ENCODE peak calls at places on chromosomes 11 and 22, in four cellular contexts. One of them, this sample, is unnamed.
A peak's percentile ranks its signal among the peaks of the same experiment; 100 is the strongest.

GRCh38 chr22:21937821-21938070 is 14.9 kb downstream of the PPM1F start:
- DNase-seq in GM12878: no peak
- DNase-seq in HepG2: no peak
- DNase-seq in K562: no peak
- DNase-seq in this sample: no peak

GRCh38 chr11:12989428-12990242 is 19.5 kb upstream of the RASSF10 start:
- DNase-seq in GM12878: no peak
- DNase-seq in HepG2: no peak
- DNase-seq in K562: peak; percentile 75
- DNase-seq in this sample: no peak

GRCh38 chr11:86896486-86896885 is 58.7 kb downstream of the FZD4 start:
- DNase-seq in GM12878: no peak
- DNase-seq in HepG2: no peak
- DNase-seq in K562: no peak
- DNase-seq in this sample: no peak

GRCh38 chr11:121420398-121420797 is 31.7 kb upstream of the SORL1 start:
- DNase-seq in GM12878: no peak
- DNase-seq in HepG2: no peak
- DNase-seq in K562: no peak
- DNase-seq in this sample: no peak

GRCh38 chr11:78564037-78564888 is 10.4 kb downstream of the NARS2 start:
- DNase-seq in GM12878: peak; percentile 40
- DNase-seq in HepG2: peak; percentile 60
- DNase-seq in K562: peak; percentile 34
- DNase-seq in this sample: peak; percentile 36

GRCh38 chr11:6650980-6651379 is 4.6 kb downstream of the DCHS1 start:
- DNase-seq in GM12878: no peak
- DNase-seq in HepG2: no peak
- DNase-seq in K562: peak; percentile 56
- DNase-seq in this sample: no peak

GRCh38 chr22:29517215-29517908 is 36.2 kb downstream of the THOC5 start:
- DNase-seq in GM12878: no peak
- DNase-seq in HepG2: no peak
- DNase-seq in K562: no peak
- DNase-seq in this sample: peak; percentile 35

GRCh38 chr22:29108137-29108536 is 35.3 kb downstream of the KREMEN1 start:
- DNase-seq in GM12878: no peak
- DNase-seq in HepG2: no peak
- DNase-seq in K562: no peak
- DNase-seq in this sample: no peak

GRCh38 chr22:45208993-45209838 is 31.5 kb downstream of the KIAA0930 start:
- DNase-seq in GM12878: no peak
- DNase-seq in HepG2: no peak
- DNase-seq in K562: peak; percentile 78
- DNase-seq in this sample: peak; percentile 93

GRCh38 chr11:12185914-12186313 is 75.5 kb downstream of the MICAL2 start:
- DNase-seq in GM12878: no peak
- DNase-seq in HepG2: no peak
- DNase-seq in K562: no peak
- DNase-seq in this sample: peak; percentile 31

GRCh38 chr11:86559311-86559945 is 113.0 kb downstream of the ME3 start:
- DNase-seq in GM12878: no peak
- DNase-seq in HepG2: no peak
- DNase-seq in K562: no peak
- DNase-seq in this sample: no peak

GRCh38 chr22:45885941-45886395 is 91.0 kb downstream of the WNT7B start:
- DNase-seq in GM12878: no peak
- DNase-seq in HepG2: peak; percentile 25
- DNase-seq in K562: no peak
- DNase-seq in this sample: peak; percentile 73

GRCh38 chr22:33918676-33919590 is 1.3 kb downstream of the LARGE1 start:
- DNase-seq in GM12878: no peak
- DNase-seq in HepG2: peak; percentile 26
- DNase-seq in K562: no peak
- DNase-seq in this sample: no peak

GRCh38 chr11:133530501-133530835 is 1.8 kb downstream of the OPCML start:
- DNase-seq in GM12878: no peak
- DNase-seq in HepG2: no peak
- DNase-seq in K562: no peak
- DNase-seq in this sample: no peak

GRCh38 chr11:117997436-117998200 is 11.4 kb downstream of the IL10RA start:
- DNase-seq in GM12878: no peak
- DNase-seq in HepG2: no peak
- DNase-seq in K562: no peak
- DNase-seq in this sample: no peak
- H3K4me1 ChIP-seq in GM12878: peaks cover 53% of the 10 kb centered on the region
- H3K4me1 ChIP-seq in HepG2: no peaks in the 10 kb centered on the region
- H3K4me1 ChIP-seq in K562: peaks cover 29% of the 10 kb centered on the region
- H3K4me1 ChIP-seq in this sample: no peaks in the 10 kb centered on the region

DNA sequence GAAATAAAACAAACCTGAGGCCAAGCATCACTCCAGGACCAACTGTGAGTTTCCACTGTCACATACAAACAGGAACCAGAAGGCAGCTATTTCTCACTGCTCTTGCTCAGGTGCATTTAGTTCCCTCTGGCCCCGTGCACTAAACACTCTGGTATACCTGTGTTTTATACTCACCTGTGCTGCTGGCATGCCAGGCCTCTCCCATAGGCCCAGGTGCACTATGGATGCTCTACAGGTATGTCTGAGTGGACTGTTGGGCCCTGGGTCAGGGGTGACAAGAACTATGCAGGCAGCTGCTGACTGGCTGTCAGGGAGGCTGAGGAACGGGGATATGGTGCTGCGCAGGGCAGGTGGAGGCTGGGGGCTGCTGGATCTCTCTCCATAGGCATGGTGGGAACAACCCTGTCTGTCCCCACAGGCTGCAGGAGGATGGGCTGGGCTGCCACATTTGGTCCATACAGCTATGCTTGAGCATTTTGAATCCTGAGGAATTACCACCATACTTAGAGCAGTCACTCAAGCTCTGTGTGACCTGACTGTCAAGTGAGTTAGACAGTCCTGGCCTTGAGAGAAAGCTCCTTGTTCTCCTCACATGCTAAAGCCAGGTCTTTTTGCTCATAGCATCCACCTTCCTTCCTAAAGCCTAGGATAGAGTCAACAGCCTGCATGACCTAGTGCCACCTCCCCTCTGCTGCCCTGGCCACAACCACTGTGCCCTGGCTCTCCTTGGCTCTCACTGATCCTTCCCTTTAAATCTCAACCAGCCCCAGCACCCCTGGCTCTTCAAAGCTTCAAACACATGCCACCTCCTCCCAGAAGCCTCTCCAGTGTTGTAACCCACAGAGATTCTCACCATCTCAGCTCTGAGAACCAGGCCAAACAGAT is 72.9 kb downstream of the C11orf58 start:
- DNase-seq in GM12878: no peak
- DNase-seq in HepG2: no peak
- DNase-seq in K562: no peak
- DNase-seq in this sample: no peak
- TF ChIP-seq REST in GM12878: no peak
- TF ChIP-seq REST in HepG2: no peak
- TF ChIP-seq REST in K562: no peak
- TF ChIP-seq REST in this sample: no peak

GRCh38 chr11:72373163-72373562 is 61.2 kb downstream of the CLPB start:
- DNase-seq in GM12878: no peak
- DNase-seq in HepG2: no peak
- DNase-seq in K562: no peak
- DNase-seq in this sample: no peak
- TF ChIP-seq GABPA in GM12878: no peak
- TF ChIP-seq GABPA in HepG2: no peak
- TF ChIP-seq GABPA in K562: no peak
- TF ChIP-seq GABPA in this sample: no peak

DNA sequence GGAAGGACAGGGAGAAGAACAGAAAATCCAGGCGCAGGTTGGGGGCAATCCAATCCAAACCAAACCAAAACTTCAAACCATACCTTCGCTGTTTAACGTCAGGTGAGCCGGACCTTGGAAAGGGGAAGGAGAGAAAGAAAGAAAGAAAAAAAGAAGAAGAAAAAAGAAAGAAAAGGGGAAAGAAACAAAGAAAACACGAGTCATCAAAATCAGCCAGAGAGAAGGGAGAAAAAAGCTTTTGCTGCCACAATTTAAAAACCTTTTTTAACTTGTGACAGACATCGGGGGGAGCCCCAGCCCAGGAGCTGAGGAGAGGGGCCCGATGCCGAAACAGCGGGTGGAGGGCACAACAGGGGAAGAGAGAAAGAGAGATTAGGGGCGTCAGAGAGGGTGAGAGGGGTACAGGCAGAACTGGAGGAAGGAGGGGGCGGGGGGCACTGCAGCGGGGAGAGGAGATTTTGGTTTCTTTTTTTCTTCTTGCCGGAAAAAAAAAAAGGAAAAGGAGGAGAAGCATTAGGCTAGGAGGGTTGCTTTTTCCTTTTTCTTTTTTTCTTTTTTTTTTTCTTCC is 30.1 kb downstream of the NRXN2 start:
- DNase-seq in GM12878: no peak
- DNase-seq in HepG2: no peak
- DNase-seq in K562: no peak
- DNase-seq in this sample: no peak
- H3K4me1 ChIP-seq in GM12878: peaks cover 6% of the 10 kb centered on the region
- H3K4me1 ChIP-seq in HepG2: no peaks in the 10 kb centered on the region
- H3K4me1 ChIP-seq in K562: peaks cover 4% of the 10 kb centered on the region
- H3K4me1 ChIP-seq in this sample: peaks cover 55% of the 10 kb centered on the region

DNA sequence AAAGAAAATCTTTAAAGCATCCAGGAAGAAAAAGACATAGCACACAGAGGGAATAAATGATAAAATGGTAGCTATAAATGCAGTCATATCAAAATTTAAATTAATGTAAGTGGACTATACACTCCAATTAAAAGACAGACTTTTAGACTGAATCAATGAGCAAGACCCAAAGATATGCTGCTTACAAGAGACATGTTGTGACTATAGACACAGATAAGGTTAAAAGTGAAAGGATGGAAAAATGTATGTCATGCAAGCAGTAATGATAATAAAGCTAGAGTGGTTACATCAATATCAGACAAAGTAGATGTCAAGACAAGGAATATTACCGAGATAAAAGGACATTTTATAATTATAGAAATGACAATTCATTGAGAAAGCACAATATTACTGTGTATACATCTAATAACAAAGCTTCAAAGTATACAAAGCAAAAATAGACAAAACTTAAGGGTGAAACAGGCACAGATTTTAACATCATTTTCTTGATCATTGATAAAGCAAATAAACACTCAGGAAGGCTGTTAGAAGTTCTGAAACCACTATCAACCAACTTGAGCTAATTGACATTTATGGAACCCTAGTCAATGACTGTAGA is 22.8 kb upstream of the MUC5AC start:
- DNase-seq in GM12878: no peak
- DNase-seq in HepG2: no peak
- DNase-seq in K562: no peak
- DNase-seq in this sample: no peak
- TF ChIP-seq REST in GM12878: no peak
- TF ChIP-seq REST in HepG2: no peak
- TF ChIP-seq REST in K562: no peak
- TF ChIP-seq REST in this sample: no peak

This sample was measured in SK-N-SH.